ENCODE peak calls at places on chromosomes 6 and 20, in six cellular contexts. W is brain microvascular endothelial cell, U is kidney epithelial cell, H is OCI-LY7, Q is right lobe of liver, L is transverse colon. F is an unnamed sample.
A peak's percentile ranks its signal among the peaks of the same experiment; 100 is the strongest.

GRCh38 chr6:167396659-167397490 is 72.0 kb downstream of the TTLL2 start:
- DNase-seq in W (no peak), U (no peak), H (no peak), Q (no peak), L (no peak), F (peak; percentile 48)

GRCh38 chr6:168385380-168385779 is 55.6 kb upstream of the SMOC2 start:
- DNase-seq in W (no peak), U (no peak), H (no peak), Q (no peak), L (no peak), F (no peak)

GRCh38 chr20:35801865-35802264 is 30.1 kb downstream of the PHF20 start:
- DNase-seq in W (no peak), U (no peak), H (no peak), Q (no peak), L (no peak), F (no peak)

GRCh38 chr6:170232186-170233002 is 58.5 kb downstream of the DLL1 start:
- DNase-seq in W (no peak), U (no peak), H (no peak), Q (no peak), L (no peak), F (peak; percentile 57)

GRCh38 chr20:2814587-2815051 is at the start of gene C20orf141:
- DNase-seq in W (peak; percentile 97), U (peak; percentile 85), H (no peak), Q (no peak), L (peak; percentile 27), F (no peak)

GRCh38 chr6:160035693-160036330 is 66.9 kb downstream of the IGF2R start:
- DNase-seq in W (no peak), U (no peak), H (no peak), Q (no peak), L (no peak), F (no peak)

GRCh38 chr6:38035478-38035877 is 216.0 kb downstream of the ZFAND3 start:
- DNase-seq in W (no peak), U (no peak), H (no peak), Q (no peak), L (no peak), F (no peak)

GRCh38 chr20:57061058-57061900 is 205.2 kb downstream of the BMP7 start:
- DNase-seq in W (peak; percentile 49), U (no peak), H (peak; percentile 14), Q (no peak), L (no peak), F (peak; percentile 21)

GRCh38 chr6:52504778-52505127 is 72.1 kb downstream of the TRAM2 start:
- DNase-seq in W (no peak), U (no peak), H (no peak), Q (no peak), L (no peak), F (no peak)

GRCh38 chr6:52503344-52503747 is 73.5 kb downstream of the TRAM2 start:
- DNase-seq in W (no peak), U (no peak), H (no peak), Q (no peak), L (no peak), F (no peak)

GRCh38 chr6:52505726-52506501 is 70.9 kb downstream of the TRAM2 start:
- DNase-seq in W (no peak), U (no peak), H (peak; percentile 46), Q (no peak), L (no peak), F (no peak)

GRCh38 chr6:52502306-52503029 is 74.4 kb downstream of the TRAM2 start:
- DNase-seq in W (no peak), U (no peak), H (no peak), Q (no peak), L (no peak), F (no peak)

GRCh38 chr6:52503853-52504777 is 72.7 kb downstream of the TRAM2 start:
- DNase-seq in W (peak; percentile 85), U (peak; percentile 93), H (no peak), Q (peak; percentile 74), L (peak; percentile 97), F (peak; percentile 96)
- H3K36me3 ChIP-seq in W (peaks cover 94% of the 10 kb centered on the region), U (no peaks in the 10 kb centered on the region), H (peaks cover 69% of the 10 kb centered on the region), Q (no peaks in the 10 kb centered on the region), L (peaks cover 16% of the 10 kb centered on the region), F (peaks cover 39% of the 10 kb centered on the region)

GRCh38 chr6:4281341-4282293 is 146.2 kb upstream of the ECI2 start:
- DNase-seq in W (peak; percentile 39), U (peak; percentile 77), H (peak; percentile 2), Q (peak; percentile 36), L (peak; percentile 58), F (peak; percentile 76)
- TF ChIP-seq CTCF in W (peak; percentile 41), U (peak; percentile 67), H (no peak), Q (no peak), L (peak; percentile 38), F (peak; percentile 46)

DNA sequence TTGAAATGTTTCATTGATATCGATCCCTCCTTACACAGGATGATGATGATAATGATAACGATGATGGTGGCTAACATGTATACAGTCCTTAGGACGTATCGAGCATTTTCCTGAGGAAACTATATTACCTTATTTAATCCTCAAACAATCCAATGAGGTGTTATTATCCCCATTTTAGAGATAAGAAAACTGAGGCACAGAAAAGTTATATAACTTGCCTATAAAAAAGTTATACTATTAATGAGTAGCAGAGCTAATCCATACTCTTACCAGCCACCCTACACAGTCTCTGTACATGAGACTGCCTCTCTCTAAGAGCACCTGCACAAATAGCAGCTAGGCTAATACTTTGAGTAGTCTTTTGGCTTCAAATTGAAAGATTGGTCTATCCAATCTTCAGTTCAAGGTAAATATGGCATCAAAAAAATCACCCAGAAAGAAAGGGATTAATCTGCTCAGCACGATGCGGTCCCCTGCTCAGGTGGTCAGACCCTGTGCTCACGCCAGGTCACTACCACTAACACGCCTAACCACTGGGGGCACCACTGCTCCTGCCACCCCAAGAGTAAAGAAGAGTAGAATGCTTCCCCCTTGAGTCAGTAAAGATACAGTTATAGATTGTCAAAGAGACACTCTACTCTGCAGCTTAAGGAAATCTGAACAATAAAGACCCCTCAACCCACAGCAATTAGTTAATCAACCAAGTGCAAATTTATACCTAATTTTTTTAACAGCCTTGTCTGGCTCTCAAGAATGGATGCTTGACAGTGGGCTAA is 15.0 kb downstream of the GABBR1 start:
- DNase-seq in W (no peak), U (no peak), H (peak; percentile 18), Q (no peak), L (no peak), F (no peak)
- H3K36me3 ChIP-seq in W (peaks cover 44% of the 10 kb centered on the region), U (no peaks in the 10 kb centered on the region), H (peaks cover 7% of the 10 kb centered on the region), Q (no peaks in the 10 kb centered on the region), L (no peaks in the 10 kb centered on the region), F (peaks cover 23% of the 10 kb centered on the region)

DNA sequence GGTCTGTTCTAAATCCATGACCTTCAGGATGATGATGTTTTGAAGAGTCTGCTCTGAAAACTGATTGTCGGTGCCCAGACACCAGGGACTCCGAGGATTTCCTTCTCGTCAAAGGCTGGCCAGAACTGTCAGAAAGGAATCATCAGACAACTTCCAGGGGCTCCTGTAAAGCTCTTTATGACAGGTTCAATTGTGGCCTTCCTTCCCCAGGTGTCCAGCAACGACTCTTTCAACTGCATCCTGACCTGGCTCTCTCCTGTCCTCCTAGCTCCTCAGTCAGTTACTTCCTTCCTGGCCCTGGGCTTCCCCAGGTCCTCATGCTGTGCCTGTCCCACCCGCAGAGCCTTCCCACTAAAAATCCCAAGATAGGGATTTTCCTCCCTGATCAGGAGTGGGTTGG is 279.9 kb upstream of the RNF24 start:
- DNase-seq in W (no peak), U (no peak), H (no peak), Q (no peak), L (no peak), F (no peak)
- TF ChIP-seq CTCF in W (no peak), U (no peak), H (no peak), Q (no peak), L (no peak), F (no peak)

F was measured in upper lobe of right lung.